ENCODE peak calls at places on chromosomes 6 and 20, in nine cellular contexts. K is IMR-90, T is uterus, U is esophagus muscularis mucosa, F is heart left ventricle, X is lower leg skin, A is tibial nerve, J is suprapubic skin, O is thyroid gland. V is an unnamed sample.

GRCh38 chr6:118810420-118811027 is 83.4 kb upstream of the ASF1A start:
- DNase-seq in J (no peak), U (no peak), O (peak; percentile 21), X (no peak), K (no peak), F (no peak), T (no peak), A (no peak), V (no peak)

GRCh38 chr6:126307859-126308258 is 32.1 kb upstream of the CENPW start:
- DNase-seq in A (no peak), F (no peak), J (no peak), T (peak; percentile 39), O (no peak), U (no peak), K (peak; percentile 71), X (no peak), V (no peak)

GRCh38 chr6:134674562-134674961 is 275.3 kb downstream of the ALDH8A1 start:
- DNase-seq in F (no peak), J (no peak), T (no peak), A (no peak), K (no peak), U (no peak), O (no peak), X (no peak), V (no peak)

GRCh38 chr6:148800535-148800934 is 53.7 kb downstream of the UST start:
- DNase-seq in O (no peak), A (no peak), F (no peak), J (no peak), T (no peak), U (no peak), X (no peak), K (peak; percentile 28), V (no peak)

GRCh38 chr6:125858427-125859320 is 67.9 kb downstream of the NCOA7 start:
- DNase-seq in X (no peak), O (peak; percentile 62), U (no peak), K (peak; percentile 80), A (peak; percentile 59), T (peak; percentile 35), J (no peak), F (peak; percentile 47), V (peak; percentile 9)

GRCh38 chr6:135922170-135922569 is 70.7 kb downstream of the PDE7B start:
- DNase-seq in A (no peak), K (peak; percentile 98), J (no peak), U (no peak), T (peak; percentile 51), O (peak; percentile 31), X (no peak), F (peak; percentile 31), V (peak; percentile 17)

GRCh38 chr20:43717616-43717995 is 9.2 kb downstream of the GTSF1L start:
- DNase-seq in F (no peak), J (no peak), O (no peak), K (no peak), U (no peak), A (no peak), T (no peak), X (no peak), V (no peak)

GRCh38 chr6:3478341-3478740 is 21.5 kb upstream of the SLC22A23 start:
- DNase-seq in U (no peak), F (no peak), X (no peak), K (no peak), J (no peak), A (no peak), O (no peak), T (no peak), V (no peak)

GRCh38 chr6:10951675-10952282 is 64.9 kb downstream of the SYCP2L start:
- DNase-seq in A (no peak), T (no peak), J (no peak), X (no peak), F (no peak), K (peak; percentile 94), U (no peak), O (no peak), V (peak; percentile 33)

GRCh38 chr20:45919951-45920794 is 8.2 kb upstream of the PLTP start:
- DNase-seq in J (no peak), K (peak; percentile 75), A (peak; percentile 53), X (no peak), O (no peak), T (peak; percentile 52), F (peak; percentile 50), U (no peak), V (no peak)

GRCh38 chr6:130425532-130425931 is 59.7 kb downstream of the TMEM200A start:
- DNase-seq in T (no peak), J (no peak), O (no peak), K (peak; percentile 53), A (no peak), U (no peak), X (no peak), F (no peak), V (no peak)

DNA sequence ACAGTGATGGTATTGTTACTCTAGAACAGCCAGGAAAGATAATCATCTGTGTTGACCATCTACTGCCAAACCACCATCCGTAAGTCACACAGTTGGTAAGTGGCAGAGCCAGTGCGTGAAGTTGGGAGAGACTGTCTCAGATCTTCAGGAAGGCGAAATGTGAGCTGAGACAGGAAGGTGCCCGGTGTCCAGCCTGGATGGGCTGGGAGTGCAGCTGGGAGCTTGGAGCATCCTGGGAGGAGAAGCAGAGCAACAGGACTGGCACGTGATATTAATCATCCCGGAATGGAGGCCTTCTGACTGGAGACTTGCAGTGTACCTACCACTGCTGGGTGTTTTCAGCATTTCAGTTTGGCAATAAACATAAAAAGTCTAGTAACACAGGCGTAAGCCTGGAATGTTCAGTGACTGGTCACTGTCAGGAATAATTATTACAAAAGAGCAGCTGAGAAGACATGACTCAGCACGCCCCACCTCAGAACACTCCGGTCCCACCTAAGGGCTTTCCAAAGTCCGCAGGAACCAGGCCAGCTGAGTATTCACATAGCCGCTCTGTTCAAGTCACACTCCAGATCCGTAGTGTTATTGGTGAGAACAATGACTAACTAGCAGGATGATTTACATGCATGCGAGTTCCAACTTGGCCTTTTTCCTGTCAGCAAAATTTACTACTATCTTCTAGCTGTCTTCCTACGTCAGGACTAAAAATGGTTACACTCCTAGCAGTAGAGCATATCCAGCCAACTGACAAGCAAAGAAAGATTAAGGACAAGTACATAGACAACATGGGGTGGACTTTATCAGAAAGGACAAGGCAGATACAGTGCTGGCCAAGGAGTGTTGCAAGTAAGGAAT is 45.1 kb upstream of the PNRC1 start:
- DNase-seq in A (peak; percentile 84), X (peak; percentile 95), T (peak; percentile 96), O (peak; percentile 35), F (peak; percentile 66), K (peak; percentile 95), J (peak; percentile 93), U (peak; percentile 97), V (peak; percentile 48)
- TF ChIP-seq POLR2A in A (no peak), X (no peak), T (no peak), O (no peak), F (no peak), K (no peak), J (no peak), U (peak; percentile 70), V (no peak)

GRCh38 chr6:167748046-167748445 is 78.7 kb upstream of the AFDN start:
- DNase-seq in K (no peak), O (peak; percentile 82), J (no peak), T (no peak), X (peak; percentile 78), A (no peak), F (no peak), U (no peak), V (no peak)

GRCh38 chr6:167747645-167748044 is 79.1 kb upstream of the AFDN start:
- DNase-seq in J (no peak), T (no peak), U (no peak), A (no peak), F (no peak), X (no peak), O (no peak), K (no peak), V (no peak)

GRCh38 chr6:167748458-167749379 is 78.0 kb upstream of the AFDN start:
- DNase-seq in A (no peak), T (no peak), O (no peak), J (no peak), X (peak; percentile 62), F (no peak), U (no peak), K (no peak), V (no peak)

GRCh38 chr6:167751579-167752115 is 75.1 kb upstream of the AFDN start:
- DNase-seq in K (no peak), O (no peak), F (no peak), X (peak; percentile 81), T (no peak), J (no peak), A (no peak), U (no peak), V (no peak)

GRCh38 chr6:167750956-167751358 is 75.8 kb upstream of the AFDN start:
- DNase-seq in T (no peak), A (no peak), K (no peak), U (no peak), X (peak; percentile 89), O (peak; percentile 98), F (no peak), J (peak; percentile 79), V (no peak)
- TF ChIP-seq POLR2A in T (no peak), A (no peak), K (no peak), U (no peak), X (no peak), O (peak; percentile 45), F (no peak), J (no peak), V (no peak)

DNA sequence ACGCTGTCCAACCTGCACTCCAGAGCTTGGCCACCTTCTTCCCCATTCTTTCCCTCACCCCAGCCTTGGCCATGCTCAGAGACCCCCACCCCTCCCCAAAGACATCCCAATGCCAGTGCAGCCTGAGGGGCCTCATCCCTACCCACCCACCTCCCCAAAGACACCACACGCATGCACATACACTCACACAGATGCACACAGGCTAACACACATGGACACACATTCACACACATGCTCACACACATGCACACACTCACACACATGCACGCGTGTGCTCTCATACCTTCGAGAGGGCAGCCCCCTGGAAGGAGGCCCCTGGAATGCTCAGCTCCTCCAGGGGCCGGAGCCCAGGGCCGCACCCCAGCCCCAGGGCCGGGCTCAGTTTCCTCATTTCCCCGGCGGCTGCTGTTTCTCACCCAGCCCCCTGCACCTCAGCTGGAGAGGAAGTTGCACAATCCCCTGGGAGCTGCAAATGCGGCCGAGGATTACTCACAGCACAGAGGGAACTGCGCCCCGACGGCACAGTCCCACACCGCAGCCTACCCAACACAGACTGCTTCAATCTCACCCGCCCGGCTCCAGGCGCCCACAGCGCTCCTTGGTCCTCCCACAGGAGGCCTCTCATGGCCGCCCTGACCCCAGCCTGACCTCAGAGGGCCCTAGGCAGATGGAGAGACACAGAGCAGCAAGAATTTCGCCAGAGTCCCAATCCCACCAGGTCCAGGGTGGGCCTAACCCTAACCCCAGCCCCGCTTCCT is 12.1 kb downstream of the TFEB start:
- DNase-seq in O (peak; percentile 28), U (no peak), X (peak; percentile 96), T (peak; percentile 58), K (peak; percentile 91), F (peak; percentile 84), A (peak; percentile 63), J (peak; percentile 85), V (peak; percentile 94)
- TF ChIP-seq POLR2A in O (no peak), U (no peak), X (no peak), T (no peak), K (no peak), F (peak; percentile 17), A (no peak), J (no peak), V (no peak)

DNA sequence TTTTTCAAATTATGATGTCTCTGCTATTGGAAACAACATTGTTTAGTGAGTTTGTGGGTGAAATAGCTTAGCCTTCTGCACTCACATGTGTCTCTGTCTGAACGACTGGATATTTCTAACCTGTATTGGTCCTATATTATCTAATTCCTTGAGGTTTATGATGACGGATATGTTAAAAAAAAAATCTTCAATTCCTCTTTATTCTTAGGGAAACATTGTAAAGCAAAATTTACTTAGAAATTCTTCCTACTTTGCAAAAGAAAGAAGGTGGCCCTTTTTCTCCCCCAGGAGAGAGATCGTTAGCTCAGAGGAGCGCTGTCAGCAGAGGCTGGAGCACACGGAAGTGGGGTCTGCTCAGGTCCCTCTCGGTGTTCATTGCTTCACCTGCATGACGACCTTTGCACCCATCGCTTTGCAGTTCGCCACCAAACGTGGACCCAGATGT is 149.8 kb downstream of the ZDHHC14 start:
- DNase-seq in F (no peak), U (no peak), J (no peak), K (no peak), X (no peak), O (no peak), A (no peak), T (no peak), V (no peak)
- TF ChIP-seq POLR2A in F (no peak), U (no peak), J (no peak), K (no peak), X (no peak), O (no peak), A (no peak), T (no peak), V (no peak)

V was measured in H54.